ENCODE peak calls at places on chromosomes 12 and 14, in ten cellular contexts. T is adrenal gland; M is heart left ventricle; R is ovary; L is H9; N is CD8-positive, alpha-beta T cell; A is uterus; C is pancreas; Y is heart right ventricle; P is CD4-positive, alpha-beta T cell. V is an unnamed sample.

GRCh38 chr12:129401572-129401971 is 502.3 kb downstream of the TMEM132D start:
- DNase-seq in R (no peak), Y (no peak), N (no peak), L (no peak), T (no peak), M (no peak), P (no peak), C (no peak), A (no peak), V (no peak)

GRCh38 chr12:120468846-120469449 is 600 bp downstream of the SRSF9 start:
- DNase-seq in P (peak), A (peak), R (peak), C (peak), N (no peak), M (peak), T (peak), L (no peak), Y (peak), V (peak)

GRCh38 chr14:75282166-75282547 is 3.5 kb downstream of the FOS start:
- DNase-seq in C (no peak), P (no peak), T (no peak), Y (no peak), N (no peak), M (no peak), R (peak), L (no peak), A (no peak), V (no peak)

GRCh38 chr12:175250-175649 is 38.7 kb downstream of the SLC6A12 start:
- DNase-seq in R (no peak), N (no peak), L (no peak), C (no peak), A (no peak), T (no peak), M (peak), P (no peak), Y (peak), V (no peak)

GRCh38 chr14:32564591-32564990 is 235.5 kb downstream of the AKAP6 start:
- DNase-seq in Y (no peak), C (no peak), P (no peak), A (no peak), N (no peak), M (no peak), R (no peak), L (no peak), T (no peak), V (no peak)

GRCh38 chr14:79783061-79783460 is 428.2 kb downstream of the DIO2 start:
- DNase-seq in M (no peak), T (no peak), L (no peak), N (no peak), A (no peak), R (no peak), P (no peak), C (no peak), Y (no peak), V (no peak)

GRCh38 chr14:24965934-24966593 is 83.9 kb downstream of the STXBP6 start:
- DNase-seq in L (no peak), R (no peak), T (no peak), C (no peak), M (peak), A (peak), P (no peak), Y (peak), N (no peak), V (no peak)

GRCh38 chr14:104031384-104031783 is 54.1 kb upstream of the ASPG start:
- DNase-seq in P (no peak), C (no peak), M (no peak), Y (no peak), A (no peak), T (no peak), R (no peak), N (no peak), L (no peak), V (peak)

GRCh38 chr12:115785548-115785947 is 491.9 kb downstream of the MED13L start:
- DNase-seq in P (no peak), M (no peak), T (no peak), R (no peak), N (no peak), L (no peak), Y (no peak), A (no peak), C (no peak), V (no peak)

GRCh38 chr12:61848893-61849292 is 411.3 kb upstream of the USP15 start:
- DNase-seq in A (no peak), P (no peak), T (no peak), L (no peak), R (no peak), Y (no peak), N (no peak), M (no peak), C (no peak), V (no peak)

GRCh38 chr12:56931474-56931978 is 2.7 kb downstream of the SDR9C7 start:
- DNase-seq in A (no peak), C (no peak), T (no peak), Y (no peak), L (no peak), R (no peak), P (no peak), N (no peak), M (no peak), V (peak)

GRCh38 chr12:107347261-107347660 is 253.9 kb upstream of the CRY1 start:
- DNase-seq in T (no peak), L (no peak), P (no peak), C (no peak), R (no peak), N (no peak), Y (no peak), M (no peak), A (no peak), V (no peak)

GRCh38 chr12:39467432-39467870 is 24.5 kb upstream of the KIF21A start:
- DNase-seq in L (no peak), P (no peak), A (no peak), T (no peak), C (no peak), R (no peak), Y (no peak), M (no peak), N (no peak), V (no peak)

GRCh38 chr12:26121841-26122680 is 2.8 kb downstream of the BHLHE41 start:
- DNase-seq in Y (no peak), P (no peak), R (no peak), T (peak), C (peak), M (peak), L (peak), A (no peak), N (peak), V (peak)

GRCh38 chr12:124428792-124429281 is 133.9 kb downstream of the RFLNA start:
- DNase-seq in L (no peak), T (no peak), A (no peak), P (no peak), C (no peak), Y (no peak), M (no peak), R (no peak), N (no peak), V (no peak)

GRCh38 chr12:124426594-124427550 is 132.0 kb downstream of the RFLNA start:
- DNase-seq in A (peak), C (no peak), P (no peak), N (no peak), R (no peak), Y (no peak), M (no peak), L (no peak), T (no peak), V (peak)

GRCh38 chr12:124429535-124429934 is 134.6 kb downstream of the RFLNA start:
- DNase-seq in P (no peak), A (no peak), C (no peak), R (no peak), N (no peak), T (no peak), M (no peak), Y (no peak), L (no peak), V (no peak)

GRCh38 chr12:124430491-124430890 is 135.6 kb downstream of the RFLNA start:
- DNase-seq in T (no peak), R (no peak), A (no peak), P (no peak), Y (no peak), L (no peak), N (no peak), M (no peak), C (no peak), V (no peak)

GRCh38 chr12:124428136-124428791 is 133.4 kb downstream of the RFLNA start:
- DNase-seq in L (no peak), M (peak), P (no peak), C (no peak), A (peak), N (no peak), T (no peak), R (peak), Y (no peak), V (peak)
- TF ChIP-seq CTCF in L (no peak), M (no peak), P (no peak), C (no peak), A (no peak), N (no peak), T (no peak), R (no peak), Y (no peak), V (no peak)

GRCh38 chr12:93079976-93080375 is 150.9 kb upstream of the EEA1 start:
- DNase-seq in M (no peak), A (no peak), R (no peak), L (peak), P (no peak), C (no peak), Y (no peak), T (no peak), N (no peak), V (no peak)
- H3K27ac ChIP-seq in M (no peak), A (no peak), R (no peak), L (peak), P (no peak), C (no peak), Y (no peak), T (no peak), N (no peak), V (no peak)

DNA sequence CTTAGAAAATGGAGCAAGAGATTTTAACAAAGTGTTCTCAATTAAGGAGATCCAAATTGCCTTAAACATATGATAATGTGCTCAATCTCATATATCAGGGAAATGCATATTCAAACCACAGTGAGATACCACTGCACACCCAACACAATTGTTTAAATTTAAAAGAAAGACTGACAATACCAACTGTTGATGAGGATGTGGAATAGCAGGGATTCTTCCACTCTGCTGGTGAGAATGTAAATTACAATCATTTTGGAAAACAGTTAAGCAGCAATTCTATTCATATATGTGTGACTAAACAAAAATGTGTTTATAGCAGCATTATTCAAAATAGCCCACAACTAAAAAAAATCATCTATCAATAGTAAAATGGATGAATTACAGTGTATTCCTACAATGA is 144.2 kb downstream of the KICS2 start:
- DNase-seq in N (no peak), P (no peak), T (no peak), C (no peak), R (no peak), A (no peak), Y (no peak), L (no peak), M (no peak), V (no peak)
- TF ChIP-seq CTCF in N (no peak), P (no peak), T (peak), C (no peak), R (no peak), A (no peak), Y (no peak), L (peak), M (no peak), V (no peak)

GRCh38 chr14:76775159-76775694 is 14.0 kb downstream of the VASH1 start:
- DNase-seq in N (peak), R (no peak), M (no peak), T (no peak), Y (no peak), A (no peak), P (no peak), C (no peak), L (peak), V (no peak)
- H3K27ac ChIP-seq in N (no peak), R (no peak), M (no peak), T (no peak), Y (no peak), A (peak), P (no peak), C (no peak), L (no peak), V (no peak)

DNA sequence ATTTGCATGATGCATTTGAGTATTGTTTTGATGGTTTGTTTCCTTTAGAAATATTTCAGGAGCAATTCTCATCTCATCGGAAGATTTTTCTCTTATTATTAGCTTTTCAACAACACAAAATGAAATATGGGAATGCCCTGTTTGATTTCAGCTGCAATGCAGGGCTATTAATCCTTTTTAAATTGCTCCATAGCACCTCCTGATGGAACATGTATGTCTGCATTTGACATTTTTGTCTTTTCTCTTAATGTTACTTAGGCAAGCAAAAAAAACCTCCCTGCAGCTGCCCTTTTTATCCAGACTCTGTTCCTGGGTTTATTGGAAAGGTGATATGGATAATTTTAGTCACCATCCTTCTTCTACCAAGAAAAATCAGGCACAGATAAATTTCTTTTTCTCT is 895.8 kb downstream of the RPS29 start:
- DNase-seq in A (no peak), M (no peak), L (no peak), C (no peak), N (no peak), Y (no peak), P (no peak), T (no peak), R (no peak), V (no peak)
- TF ChIP-seq CTCF in A (no peak), M (no peak), L (peak), C (no peak), N (no peak), Y (no peak), P (no peak), T (no peak), R (no peak), V (peak)